ENCODE peak calls at places on chromosome 20, in ten cellular contexts. Z is choroid plexus epithelial cell, Y is AG09319, F is A549, T is nephron progenitor cell, M is mammary epithelial cell, N is IMR-90, Q is Calu3, B is cardiac fibroblast, G is lower leg skin. I is an unnamed sample.

GRCh38 chr20:24045621-24046020 is 57.0 kb upstream of the GGTLC1 start:
- DNase-seq in Z (peak; percentile 19), Y (no peak), F (no peak), T (no peak), M (no peak), N (no peak), Q (no peak), B (no peak), G (no peak), I (no peak)

GRCh38 chr20:5887386-5887785 is 62.9 kb downstream of the TRMT6 start:
- DNase-seq in Z (no peak), Y (no peak), F (no peak), T (no peak), M (no peak), N (no peak), Q (no peak), B (no peak), G (no peak), I (no peak)

GRCh38 chr20:45944965-45945677 is 10.6 kb downstream of the PCIF1 start:
- DNase-seq in Z (no peak), Y (no peak), F (no peak), T (no peak), M (no peak), N (no peak), Q (no peak), B (no peak), G (no peak), I (no peak)

GRCh38 chr20:59813126-59813947 is 120.1 kb downstream of the SYCP2 start:
- DNase-seq in Z (no peak), Y (no peak), F (no peak), T (no peak), M (no peak), N (no peak), Q (no peak), B (no peak), G (peak; percentile 8), I (no peak)

GRCh38 chr20:23147647-23147963 is 61.5 kb upstream of the CD93 start:
- DNase-seq in Z (no peak), Y (no peak), F (no peak), T (no peak), M (no peak), N (no peak), Q (no peak), B (no peak), G (no peak), I (no peak)

GRCh38 chr20:37390891-37391525 is 45.1 kb downstream of the SRC start:
- DNase-seq in Z (no peak), Y (no peak), F (no peak), T (no peak), M (no peak), N (no peak), Q (no peak), B (no peak), G (no peak), I (no peak)

GRCh38 chr20:11000416-11000815 is 326.6 kb upstream of the JAG1 start:
- DNase-seq in Z (no peak), Y (no peak), F (no peak), T (no peak), M (no peak), N (no peak), Q (no peak), B (no peak), G (no peak), I (no peak)

GRCh38 chr20:47489448-47489872 is 12.2 kb upstream of the NCOA3 start:
- DNase-seq in Z (no peak), Y (no peak), F (no peak), T (no peak), M (no peak), N (no peak), Q (no peak), B (no peak), G (peak; percentile 33), I (peak; percentile 69)

GRCh38 chr20:18063676-18064075 is 6.0 kb upstream of the OVOL2 start:
- DNase-seq in Z (no peak), Y (no peak), F (no peak), T (no peak), M (no peak), N (no peak), Q (no peak), B (no peak), G (no peak), I (no peak)

GRCh38 chr20:18072532-18072931 is 14.8 kb upstream of the OVOL2 start:
- DNase-seq in Z (no peak), Y (no peak), F (no peak), T (no peak), M (no peak), N (no peak), Q (no peak), B (no peak), G (no peak), I (no peak)

DNA sequence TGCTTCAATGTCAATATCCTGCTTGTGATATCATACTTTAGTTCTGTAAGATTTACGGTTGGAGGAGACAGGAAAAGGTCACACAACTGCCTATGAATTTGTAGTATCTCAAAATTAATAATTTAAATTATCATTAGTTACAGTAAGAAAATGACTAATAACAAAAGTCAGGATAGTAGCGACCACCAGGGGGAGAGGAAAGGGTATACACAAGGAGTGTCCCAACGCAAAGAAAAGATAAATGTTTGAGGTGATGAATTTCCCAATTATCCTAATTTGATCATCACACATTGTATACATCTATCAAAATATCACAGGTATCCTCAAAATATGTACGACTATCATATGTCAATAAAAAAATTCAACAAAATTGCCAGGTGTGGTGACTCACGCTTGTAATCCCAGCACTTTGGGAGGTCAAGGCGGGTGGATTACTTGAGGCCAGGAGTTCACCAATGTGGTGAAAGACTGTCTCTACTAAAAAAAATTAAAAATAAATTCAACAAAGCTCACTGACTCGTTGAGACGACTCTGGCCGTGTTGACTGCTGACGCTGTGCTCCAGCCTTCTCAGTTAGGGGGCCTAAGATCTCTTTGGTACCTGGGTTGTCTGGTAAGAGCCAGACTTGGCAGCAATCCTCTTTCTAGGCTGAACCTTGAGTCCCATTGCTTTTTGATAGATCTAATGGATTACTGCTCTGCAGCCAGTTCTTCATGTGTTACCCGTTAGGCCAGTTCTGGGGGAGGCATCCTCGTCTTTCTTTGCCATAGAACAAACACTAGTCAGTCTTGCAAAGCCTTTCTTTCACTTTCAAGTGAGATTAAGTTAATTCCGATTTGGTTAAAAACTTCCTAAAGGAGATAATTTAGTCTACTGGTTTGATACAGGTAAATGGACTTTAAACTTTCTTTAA is 9.0 kb upstream of the OVOL2 start:
- DNase-seq in Z (peak; percentile 18), Y (no peak), F (no peak), T (no peak), M (no peak), N (no peak), Q (no peak), B (no peak), G (no peak), I (no peak)
- TF ChIP-seq CTCF in Z (peak; percentile 22), Y (peak; percentile 6), F (no peak), T (no peak), M (peak; percentile 15), N (no peak), Q (no peak), B (no peak), G (no peak), I (no peak)

GRCh38 chr20:53642196-53643030 is 48.8 kb upstream of the ZNF217 start:
- DNase-seq in Z (peak; percentile 66), Y (no peak), F (peak; percentile 81), T (peak; percentile 14), M (peak; percentile 68), N (peak; percentile 50), Q (peak; percentile 88), B (peak; percentile 64), G (peak; percentile 42), I (no peak)

GRCh38 chr20:53639647-53640440 is 46.2 kb upstream of the ZNF217 start:
- DNase-seq in Z (no peak), Y (no peak), F (no peak), T (no peak), M (no peak), N (no peak), Q (no peak), B (no peak), G (no peak), I (no peak)

GRCh38 chr20:53646550-53646949 is 52.9 kb upstream of the ZNF217 start:
- DNase-seq in Z (no peak), Y (no peak), F (no peak), T (no peak), M (no peak), N (no peak), Q (no peak), B (no peak), G (no peak), I (no peak)

GRCh38 chr20:53645582-53645897 is 51.9 kb upstream of the ZNF217 start:
- DNase-seq in Z (no peak), Y (no peak), F (no peak), T (no peak), M (no peak), N (no peak), Q (no peak), B (no peak), G (no peak), I (no peak)

DNA sequence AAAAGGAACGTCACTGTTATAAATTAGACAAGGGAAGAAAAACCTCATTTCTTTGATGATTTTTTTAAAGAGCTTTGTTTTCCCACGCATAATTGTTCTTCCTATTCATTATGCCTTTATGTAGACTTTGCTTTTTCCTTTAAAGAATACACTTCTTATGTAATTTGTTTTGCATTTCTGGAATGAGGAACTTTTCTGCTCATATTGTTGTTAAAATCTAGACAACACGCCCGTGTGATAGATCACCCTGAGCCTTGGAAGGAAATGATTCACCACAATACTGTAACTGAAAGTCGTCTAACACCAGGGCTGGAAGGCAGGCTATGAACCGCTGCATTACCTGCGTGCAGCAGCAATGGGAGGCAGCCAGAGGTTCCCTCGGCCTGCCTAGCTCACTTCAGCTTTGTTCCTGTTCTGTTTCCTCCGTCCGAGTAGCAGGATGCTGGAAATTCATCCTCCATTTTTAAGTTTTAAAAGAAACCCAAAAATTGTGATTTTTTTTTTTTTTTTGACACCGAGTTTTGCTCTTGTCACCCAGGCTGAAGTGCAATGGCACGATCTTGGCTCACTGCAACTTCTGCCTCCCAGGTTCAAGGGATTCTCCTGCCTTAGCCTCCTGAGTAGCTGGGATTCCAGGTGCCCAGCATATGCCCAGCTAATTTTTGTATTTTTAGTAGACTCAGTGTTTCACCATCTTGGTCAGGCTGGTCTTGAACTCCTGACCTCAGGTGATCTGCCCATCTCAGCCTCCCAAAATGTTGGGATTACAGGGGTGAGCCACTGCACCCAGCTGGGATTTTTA is 49.6 kb upstream of the ZNF217 start:
- DNase-seq in Z (peak; percentile 85), Y (no peak), F (peak; percentile 82), T (no peak), M (peak; percentile 82), N (peak; percentile 80), Q (peak; percentile 75), B (peak; percentile 73), G (peak; percentile 44), I (peak; percentile 76)
- TF ChIP-seq CTCF in Z (no peak), Y (no peak), F (no peak), T (no peak), M (no peak), N (no peak), Q (no peak), B (no peak), G (no peak), I (no peak)

GRCh38 chr20:16035576-16035975 is 537.7 kb downstream of the KIF16B start:
- DNase-seq in Z (no peak), Y (no peak), F (no peak), T (no peak), M (no peak), N (no peak), Q (no peak), B (no peak), G (no peak), I (no peak)

GRCh38 chr20:16025084-16025483 is 548.2 kb downstream of the KIF16B start:
- DNase-seq in Z (no peak), Y (no peak), F (no peak), T (no peak), M (no peak), N (no peak), Q (no peak), B (no peak), G (no peak), I (no peak)

GRCh38 chr20:16027710-16028109 is 545.5 kb downstream of the KIF16B start:
- DNase-seq in Z (no peak), Y (no peak), F (no peak), T (no peak), M (no peak), N (no peak), Q (no peak), B (no peak), G (no peak), I (no peak)

GRCh38 chr20:16028923-16029322 is 544.3 kb downstream of the KIF16B start:
- DNase-seq in Z (no peak), Y (no peak), F (no peak), T (no peak), M (no peak), N (no peak), Q (no peak), B (no peak), G (no peak), I (no peak)

DNA sequence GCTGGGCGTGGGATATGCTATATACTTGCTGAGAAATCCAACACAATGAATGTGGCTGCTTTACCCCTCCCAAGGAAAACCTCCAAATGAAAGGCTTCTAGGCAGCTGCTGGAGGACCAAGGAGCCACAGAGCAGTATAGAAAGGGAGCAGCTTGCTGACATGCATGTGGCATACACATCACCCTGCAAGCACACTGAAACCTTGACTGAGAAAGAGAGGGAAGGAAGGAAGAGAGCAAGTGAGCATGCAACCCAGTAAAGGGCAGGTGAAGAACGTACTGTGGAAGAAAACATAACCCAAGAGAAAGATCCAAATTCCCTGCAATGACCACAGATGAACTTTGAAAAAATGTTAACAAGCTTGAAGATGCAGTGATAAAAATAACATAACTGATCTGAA is 543.0 kb downstream of the KIF16B start:
- DNase-seq in Z (no peak), Y (no peak), F (no peak), T (no peak), M (no peak), N (no peak), Q (no peak), B (no peak), G (no peak), I (no peak)
- TF ChIP-seq CTCF in Z (no peak), Y (no peak), F (no peak), T (no peak), M (no peak), N (no peak), Q (no peak), B (no peak), G (no peak), I (no peak)

DNA sequence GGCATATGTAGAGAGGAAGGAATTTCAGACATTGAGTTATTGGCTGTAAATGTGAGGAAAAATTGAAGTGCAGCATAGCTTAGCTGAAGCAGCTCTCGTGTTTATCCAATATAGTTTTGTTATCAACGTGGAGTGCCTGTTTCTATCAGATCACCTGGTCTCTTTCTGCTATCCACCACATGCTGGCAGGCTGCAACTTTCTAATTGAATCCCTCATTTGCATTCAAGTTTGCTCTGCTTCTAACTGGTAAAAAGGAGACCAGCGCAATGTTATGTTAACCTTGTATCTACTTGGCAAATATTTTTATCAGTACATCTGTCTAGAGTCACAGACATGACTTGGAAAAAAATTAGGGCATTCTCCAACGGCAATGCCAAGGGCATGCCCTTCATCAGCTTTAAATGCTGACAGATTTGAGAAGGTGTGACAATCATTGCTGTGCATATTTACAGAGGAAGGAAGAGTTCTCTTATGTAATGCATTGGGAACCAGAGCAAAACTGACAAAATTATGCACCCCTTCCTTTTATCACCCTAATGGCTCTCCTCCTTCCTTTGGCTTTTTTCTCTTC is 1102.9 kb upstream of the FLRT3 start:
- DNase-seq in Z (no peak), Y (no peak), F (no peak), T (no peak), M (no peak), N (no peak), Q (no peak), B (no peak), G (no peak), I (no peak)
- TF ChIP-seq CTCF in Z (no peak), Y (no peak), F (no peak), T (no peak), M (no peak), N (no peak), Q (no peak), B (no peak), G (no peak), I (no peak)